ENCODE peak calls at places on chromosomes 2 and 18, in five cellular contexts. K, M, H, B and S are unnamed samples.

GRCh38 chr2:209762564-209762963 is 9.1 kb upstream of the UNC80 start:
- DNase-seq in B (no peak), M (no peak), K (no peak), H (no peak), S (no peak)

GRCh38 chr2:159879061-159879604 is 81.1 kb upstream of the CD302 start:
- DNase-seq in H (no peak), K (no peak), M (no peak), B (no peak), S (peak)

GRCh38 chr2:241771286-241772062 is 5.1 kb upstream of the GAL3ST2 start:
- DNase-seq in H (no peak), M (peak), B (no peak), K (no peak), S (no peak)

GRCh38 chr18:70430501-70431173 is 141.8 kb downstream of the SOCS6 start:
- DNase-seq in H (no peak), M (no peak), K (no peak), B (no peak), S (no peak)

GRCh38 chr2:61328707-61329251 is 142.1 kb downstream of the USP34 start:
- DNase-seq in B (peak), H (no peak), M (no peak), K (no peak), S (no peak)

GRCh38 chr2:28163028-28163427 is 229.6 kb upstream of the FOSL2 start:
- DNase-seq in H (no peak), M (no peak), B (no peak), K (no peak), S (no peak)

GRCh38 chr18:12393998-12394397 is 13.7 kb upstream of the PRELID3A start:
- DNase-seq in B (no peak), H (no peak), K (no peak), M (peak), S (no peak)

GRCh38 chr2:18663861-18664260 is 74.5 kb upstream of the NT5C1B start:
- DNase-seq in H (no peak), M (no peak), B (no peak), K (no peak), S (no peak)

GRCh38 chr2:111185496-111186022 is 64.8 kb downstream of the BCL2L11 start:
- DNase-seq in B (no peak), H (no peak), M (no peak), K (no peak), S (no peak)

GRCh38 chr2:234996041-234996440 is 44.2 kb downstream of the SH3BP4 start:
- DNase-seq in M (peak), H (no peak), B (no peak), K (no peak), S (no peak)

GRCh38 chr18:11178951-11179549 is 29.7 kb upstream of the PIEZO2 start:
- DNase-seq in K (no peak), B (no peak), M (no peak), H (no peak), S (no peak)

GRCh38 chr18:69691008-69691760 is 256.5 kb downstream of the CD226 start:
- DNase-seq in B (no peak), H (no peak), M (no peak), K (no peak), S (no peak)

GRCh38 chr2:219071189-219071816 is 10.6 kb upstream of the IHH start:
- DNase-seq in M (peak), K (no peak), B (no peak), H (no peak), S (no peak)
- TF ChIP-seq ZNF274 in M (no peak), K (no peak), B (no peak), H (no peak), S (no peak)

GRCh38 chr2:220315098-220315785 is 687.8 kb downstream of the SLC4A3 start:
- DNase-seq in M (no peak), B (no peak), K (no peak), H (no peak), S (no peak)

GRCh38 chr2:220309215-220309614 is 681.8 kb downstream of the SLC4A3 start:
- DNase-seq in K (no peak), B (no peak), M (no peak), H (no peak), S (no peak)

GRCh38 chr2:220310326-220310936 is 683.0 kb downstream of the SLC4A3 start:
- DNase-seq in M (no peak), B (no peak), H (no peak), K (no peak), S (no peak)
- TF ChIP-seq ZNF274 in M (no peak), B (no peak), H (no peak), K (no peak), S (no peak)

GRCh38 chr2:74036010-74036409 is 51.3 kb downstream of the TET3 start:
- DNase-seq in B (no peak), K (no peak), M (no peak), H (no peak), S (no peak)

GRCh38 chr2:74031203-74031602 is 46.5 kb downstream of the TET3 start:
- DNase-seq in M (no peak), H (no peak), K (no peak), B (no peak), S (no peak)

GRCh38 chr2:74036450-74037175 is 51.9 kb downstream of the TET3 start:
- DNase-seq in M (no peak), H (no peak), B (no peak), K (peak), S (no peak)

GRCh38 chr2:74029719-74030397 is 45.1 kb downstream of the TET3 start:
- DNase-seq in K (no peak), M (no peak), H (no peak), B (no peak), S (no peak)

GRCh38 chr2:74032909-74033261 is 48.2 kb downstream of the TET3 start:
- DNase-seq in K (no peak), B (no peak), M (no peak), H (no peak), S (peak)
- TF ChIP-seq ZNF274 in K (no peak), B (no peak), M (no peak), H (no peak), S (no peak)

GRCh38 chr2:214322662-214323061 is 88.2 kb upstream of the VWC2L start:
- DNase-seq in K (no peak), H (no peak), B (no peak), M (no peak), S (no peak)
- TF ChIP-seq ZNF274 in K (no peak), H (no peak), B (no peak), M (no peak), S (no peak)

GRCh38 chr18:22563098-22563707 is 145.5 kb upstream of the CTAGE1 start:
- DNase-seq in H (no peak), K (peak), M (peak), B (peak), S (peak)
- TF ChIP-seq ZNF274 in H (no peak), K (no peak), M (no peak), B (no peak), S (no peak)

DNA sequence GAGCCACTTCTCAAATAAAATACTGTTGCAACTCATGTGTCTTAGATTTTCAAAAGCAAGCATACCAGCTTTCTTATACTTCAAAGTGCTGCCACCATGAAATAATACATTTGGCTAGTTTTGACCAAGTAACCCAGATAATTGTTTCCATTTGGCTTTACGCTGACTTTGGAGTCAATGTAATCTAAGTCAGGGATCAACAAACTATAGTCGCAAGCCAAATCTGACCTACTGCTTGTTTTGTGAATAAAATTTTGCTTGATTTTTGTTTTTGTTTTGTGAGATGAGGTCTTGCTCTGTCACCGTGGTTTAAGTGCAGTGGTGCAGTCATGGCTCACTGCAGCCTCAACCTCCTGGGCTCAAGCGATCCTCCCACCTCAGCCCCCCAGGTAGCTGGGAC is 65.0 kb downstream of the OXER1 start:
- DNase-seq in B (no peak), M (no peak), K (no peak), H (no peak), S (no peak)
- TF ChIP-seq ZNF274 in B (no peak), M (no peak), K (no peak), H (no peak), S (no peak)